ENCODE peak calls at places on chromosome 14, in ten cellular contexts. O is lower leg skin; G is fibroblast of lung; K is NCI-H1092 treated with DMSO at 0.1 percent for 48 hours; Y is GM23248; Q is stimulated activated CD8-positive, alpha-beta memory T cell treated with anti-CD3 and anti-CD28 coated beads, Interleukin-12 subunit alpha, Interleukin-12 subunit beta, amount 100 ng/mL, for 4 hours; N is ureter; F is endothelial cell; W is EH; M is NCI-H510A. E is an unnamed sample.

GRCh38 chr14:100653409-100653808 is 66.2 kb upstream of the BEGAIN start:
- DNase-seq in O (no peak), G (no peak), K (no peak), Y (no peak), Q (no peak), N (no peak), F (peak), W (no peak), M (no peak), E (no peak)

GRCh38 chr14:50759800-50760543 is 71.0 kb downstream of the NIN start:
- DNase-seq in O (no peak), G (no peak), K (no peak), Y (no peak), Q (no peak), N (no peak), F (no peak), W (no peak), M (no peak), E (no peak)

GRCh38 chr14:100541621-100542560 is 45.3 kb downstream of the BEGAIN start:
- DNase-seq in O (no peak), G (no peak), K (no peak), Y (no peak), Q (no peak), N (no peak), F (no peak), W (no peak), M (no peak), E (no peak)

GRCh38 chr14:104105071-104105821 is 19.7 kb downstream of the ASPG start:
- DNase-seq in O (no peak), G (no peak), K (no peak), Y (no peak), Q (no peak), N (no peak), F (no peak), W (no peak), M (no peak), E (no peak)

GRCh38 chr14:67461341-67461985 is 27.1 kb downstream of the TMEM229B start:
- DNase-seq in O (no peak), G (no peak), K (no peak), Y (peak), Q (no peak), N (no peak), F (no peak), W (peak), M (no peak), E (peak)

GRCh38 chr14:90714811-90715210 is 101.4 kb downstream of the TTC7B start:
- DNase-seq in O (no peak), G (peak), K (no peak), Y (peak), Q (no peak), N (no peak), F (no peak), W (no peak), M (no peak), E (no peak)

GRCh38 chr14:21723431-21724045 is 49.9 kb upstream of the OR4E1 start:
- DNase-seq in O (no peak), G (no peak), K (peak), Y (peak), Q (no peak), N (no peak), F (peak), W (no peak), M (no peak), E (no peak)

GRCh38 chr14:104868060-104868740 is 3.1 kb downstream of the CEP170B start:
- DNase-seq in O (no peak), G (no peak), K (no peak), Y (no peak), Q (no peak), N (no peak), F (no peak), W (no peak), M (no peak), E (no peak)

GRCh38 chr14:59252772-59253500 is 64.5 kb downstream of the DAAM1 start:
- DNase-seq in O (no peak), G (peak), K (no peak), Y (peak), Q (no peak), N (no peak), F (no peak), W (peak), M (no peak), E (peak)

GRCh38 chr14:64838656-64839055 is 41.1 kb downstream of the SPTB start:
- DNase-seq in O (no peak), G (no peak), K (no peak), Y (no peak), Q (no peak), N (no peak), F (no peak), W (no peak), M (no peak), E (no peak)

GRCh38 chr14:105336477-105337287 is 22.1 kb downstream of the PACS2 start:
- DNase-seq in O (no peak), G (no peak), K (no peak), Y (no peak), Q (no peak), N (no peak), F (no peak), W (no peak), M (no peak), E (no peak)

GRCh38 chr14:81537193-81537592 is 3.5 kb upstream of the SEL1L start:
- DNase-seq in O (no peak), G (no peak), K (no peak), Y (no peak), Q (no peak), N (no peak), F (no peak), W (no peak), M (no peak), E (no peak)

GRCh38 chr14:50705026-50705593 is 37.0 kb upstream of the SAV1 start:
- DNase-seq in O (no peak), G (no peak), K (no peak), Y (no peak), Q (no peak), N (no peak), F (no peak), W (no peak), M (no peak), E (no peak)

GRCh38 chr14:58693048-58693447 is 55.3 kb downstream of the DACT1 start:
- DNase-seq in O (no peak), G (no peak), K (no peak), Y (no peak), Q (no peak), N (no peak), F (no peak), W (no peak), M (no peak), E (no peak)

GRCh38 chr14:99860219-99860618 is 67.0 kb downstream of the EML1 start:
- DNase-seq in O (no peak), G (no peak), K (no peak), Y (no peak), Q (no peak), N (no peak), F (no peak), W (no peak), M (no peak), E (no peak)

GRCh38 chr14:42569227-42569626 is 962.6 kb downstream of the LRFN5 start:
- DNase-seq in O (no peak), G (no peak), K (no peak), Y (no peak), Q (no peak), N (no peak), F (no peak), W (no peak), M (no peak), E (no peak)

GRCh38 chr14:23406244-23406643 is 1.8 kb downstream of the MYH6 start:
- DNase-seq in O (no peak), G (no peak), K (peak), Y (no peak), Q (no peak), N (no peak), F (no peak), W (no peak), M (no peak), E (no peak)

GRCh38 chr14:24630087-24630871 is 3.7 kb downstream of the GZMB start:
- DNase-seq in O (no peak), G (no peak), K (no peak), Y (no peak), Q (no peak), N (no peak), F (no peak), W (no peak), M (no peak), E (no peak)